ENCODE peak calls at places on chromosomes 6 and 20, in four cellular contexts. O is A549, M is uterus, X is neural progenitor cell. Z is an unnamed sample. For H3K4me1, the result is how much of the 10 kb centered on the place peaks cover.

GRCh38 chr6:161370882-161371281 is 97.0 kb upstream of the AGPAT4 start:
- DNase-seq in M (peak), O (peak), X (peak), Z (peak)

GRCh38 chr6:90328004-90328403 is 31.4 kb upstream of the BACH2 start:
- DNase-seq in O (no peak), M (no peak), X (no peak), Z (no peak)

GRCh38 chr6:147710890-147711289 is 202.4 kb downstream of the SAMD5 start:
- DNase-seq in O (no peak), M (no peak), X (no peak), Z (no peak)

GRCh38 chr20:45010399-45010828 is 44.1 kb downstream of the STK4 start:
- DNase-seq in O (no peak), M (no peak), X (no peak), Z (no peak)

GRCh38 chr6:34202329-34203201 is 34.1 kb upstream of the HMGA1 start:
- DNase-seq in M (no peak), X (peak), O (no peak), Z (no peak)

GRCh38 chr6:136244061-136244616 is 6.0 kb downstream of the MTFR2 start:
- DNase-seq in O (no peak), M (no peak), X (no peak), Z (no peak)

GRCh38 chr20:35237486-35237885 is 11.0 kb downstream of the MMP24 start:
- DNase-seq in X (no peak), O (no peak), M (no peak), Z (no peak)

GRCh38 chr6:107821591-107821990 is 2.5 kb downstream of the SCML4 start:
- DNase-seq in M (no peak), X (no peak), O (no peak), Z (no peak)

GRCh38 chr20:47936612-47937011 is 151.3 kb upstream of the SULF2 start:
- DNase-seq in M (no peak), O (no peak), X (no peak), Z (no peak)

GRCh38 chr6:35168461-35168861 is 27.3 kb upstream of the TCP11 start:
- DNase-seq in O (no peak), M (no peak), X (peak), Z (no peak)

GRCh38 chr6:68641172-68641571 is 6.1 kb downstream of the ADGRB3 start:
- DNase-seq in M (no peak), O (no peak), X (no peak), Z (no peak)

GRCh38 chr6:44037847-44038542 is 89.3 kb downstream of the MRPL14 start:
- DNase-seq in M (no peak), X (no peak), O (no peak), Z (no peak)

GRCh38 chr6:97240222-97240621 is 42.8 kb downstream of the MMS22L start:
- DNase-seq in M (no peak), X (no peak), O (peak), Z (no peak)

GRCh38 chr6:1527098-1527497 is 82.6 kb upstream of the FOXC1 start:
- DNase-seq in M (no peak), X (peak), O (no peak), Z (peak)

GRCh38 chr6:72530750-72531149 is 91.1 kb upstream of the KCNQ5 start:
- DNase-seq in M (no peak), X (no peak), O (no peak), Z (no peak)

GRCh38 chr6:1348675-1349074 is 36.8 kb downstream of the FOXQ1 start:
- DNase-seq in O (no peak), M (no peak), X (peak), Z (peak)

GRCh38 chr6:18920701-18921100 is 533.6 kb downstream of the RNF144B start:
- DNase-seq in O (no peak), X (no peak), M (no peak), Z (no peak)

GRCh38 chr20:37670426-37670825 is 23.4 kb upstream of the CTNNBL1 start:
- DNase-seq in O (no peak), M (no peak), X (peak), Z (peak)

GRCh38 chr6:4780360-4780812 is 4.2 kb downstream of the CDYL start:
- DNase-seq in M (peak), X (no peak), O (no peak), Z (no peak)

GRCh38 chr20:36273414-36274247 is 32.5 kb upstream of the DLGAP4 start:
- DNase-seq in O (peak), M (no peak), X (peak), Z (no peak)

GRCh38 chr6:144217264-144217663 is 66.9 kb downstream of the STX11 start:
- DNase-seq in X (no peak), M (no peak), O (no peak), Z (no peak)

GRCh38 chr6:87182321-87182720 is 27.0 kb downstream of the ZNF292 start:
- DNase-seq in O (no peak), M (no peak), X (no peak), Z (no peak)

GRCh38 chr6:47168176-47168575 is 126.0 kb upstream of the ADGRF1 start:
- DNase-seq in O (peak), X (no peak), M (peak), Z (peak)
- TF ChIP-seq CTCF in O (no peak), X (no peak), M (no peak), Z (no peak)

GRCh38 chr6:158863646-158864045 is 44.5 kb upstream of the EZR start:
- DNase-seq in M (no peak), O (no peak), X (no peak), Z (no peak)
- H3K4me1 ChIP-seq in M (under half), O (half or more), X (under half), Z (under half)

GRCh38 chr6:124433369-124434064 is 528.7 kb upstream of the RNF217 start:
- DNase-seq in O (no peak), X (no peak), M (no peak), Z (no peak)
- TF ChIP-seq CTCF in O (no peak), X (no peak), M (no peak), Z (no peak)

GRCh38 chr6:112026933-112027332 is 27.0 kb upstream of the CCN6 start:
- DNase-seq in X (no peak), M (no peak), O (no peak), Z (no peak)
- H3K4me1 ChIP-seq in X (under half), M (under half), O (under half), Z (under half)

GRCh38 chr6:16761469-16762264 is 407 bp upstream of the ATXN1 start:
- DNase-seq in X (peak), O (peak), M (peak), Z (peak)
- TF ChIP-seq CTCF in X (peak), O (peak), M (peak), Z (peak)